ENCODE peak calls at places on chromosomes 16 and 17, in five cellular contexts. N is neuronal stem cell, Q is A549, S is colonic mucosa, D is cardiac muscle cell. P is an unnamed sample.

GRCh38 chr16:57386381-57386951 is 14.2 kb downstream of the CX3CL1 start:
- DNase-seq in N (no peak), Q (no peak), D (peak; percentile 91), S (no peak), P (no peak)

GRCh38 chr16:67537270-67537635 is 8.6 kb downstream of the RIPOR1 start:
- DNase-seq in D (peak; percentile 65), S (peak; percentile 54), N (no peak), Q (no peak), P (peak; percentile 79)

GRCh38 chr17:41982026-41982989 is 15.7 kb downstream of the CNP start:
- DNase-seq in Q (no peak), N (no peak), D (peak; percentile 31), S (no peak), P (no peak)

GRCh38 chr16:81939164-81940067 is 71.9 kb downstream of the SDR42E1 start:
- DNase-seq in Q (peak; percentile 14), D (no peak), S (no peak), N (no peak), P (peak; percentile 12)

GRCh38 chr17:21689604-21690003 is 2.7 kb upstream of the KCNJ18 start:
- DNase-seq in S (no peak), D (peak; percentile 78), N (no peak), Q (peak; percentile 68), P (peak; percentile 34)

GRCh38 chr16:2206780-2207433 is 1.7 kb downstream of the MLST8 start:
- DNase-seq in Q (no peak), N (no peak), D (peak; percentile 27), S (no peak), P (no peak)

GRCh38 chr17:28193241-28193640 is 125.8 kb upstream of the TMEM97 start:
- DNase-seq in N (no peak), Q (no peak), D (no peak), S (peak; percentile 27), P (no peak)

GRCh38 chr17:67181825-67182224 is 63.2 kb downstream of the HELZ start:
- DNase-seq in D (no peak), Q (no peak), N (no peak), S (no peak), P (no peak)

GRCh38 chr17:44636562-44636961 is 19.7 kb upstream of the MEIOC start:
- DNase-seq in S (no peak), D (peak; percentile 77), Q (peak; percentile 69), N (no peak), P (peak; percentile 60)

GRCh38 chr16:55499951-55500350 is 8.9 kb upstream of the LPCAT2 start:
- DNase-seq in D (peak; percentile 97), N (no peak), S (peak; percentile 23), Q (peak; percentile 40), P (peak; percentile 98)

GRCh38 chr17:1649844-1650409 is at the start of gene RILP:
- DNase-seq in D (peak; percentile 55), S (peak; percentile 91), N (no peak), Q (peak; percentile 74), P (peak; percentile 61)

GRCh38 chr17:49850772-49851386 is 3.0 kb upstream of the TAC4 start:
- DNase-seq in N (no peak), S (no peak), Q (no peak), D (peak; percentile 22), P (peak; percentile 39)

GRCh38 chr16:29290631-29291247 is 115.8 kb downstream of the NPIPB11 start:
- DNase-seq in Q (peak; percentile 94), S (peak; percentile 98), N (peak; percentile 47), D (peak; percentile 94), P (peak; percentile 95)

GRCh38 chr16:23795369-23795768 is 40.4 kb upstream of the PRKCB start:
- DNase-seq in D (no peak), S (no peak), Q (no peak), N (no peak), P (no peak)

GRCh38 chr16:9844361-9844760 is 337.9 kb downstream of the GRIN2A start:
- DNase-seq in N (no peak), Q (peak; percentile 6), S (no peak), D (no peak), P (peak; percentile 6)

GRCh38 chr17:53122966-53123365 is 699.8 kb upstream of the KIF2B start:
- DNase-seq in N (no peak), S (no peak), D (no peak), Q (no peak), P (no peak)

DNA sequence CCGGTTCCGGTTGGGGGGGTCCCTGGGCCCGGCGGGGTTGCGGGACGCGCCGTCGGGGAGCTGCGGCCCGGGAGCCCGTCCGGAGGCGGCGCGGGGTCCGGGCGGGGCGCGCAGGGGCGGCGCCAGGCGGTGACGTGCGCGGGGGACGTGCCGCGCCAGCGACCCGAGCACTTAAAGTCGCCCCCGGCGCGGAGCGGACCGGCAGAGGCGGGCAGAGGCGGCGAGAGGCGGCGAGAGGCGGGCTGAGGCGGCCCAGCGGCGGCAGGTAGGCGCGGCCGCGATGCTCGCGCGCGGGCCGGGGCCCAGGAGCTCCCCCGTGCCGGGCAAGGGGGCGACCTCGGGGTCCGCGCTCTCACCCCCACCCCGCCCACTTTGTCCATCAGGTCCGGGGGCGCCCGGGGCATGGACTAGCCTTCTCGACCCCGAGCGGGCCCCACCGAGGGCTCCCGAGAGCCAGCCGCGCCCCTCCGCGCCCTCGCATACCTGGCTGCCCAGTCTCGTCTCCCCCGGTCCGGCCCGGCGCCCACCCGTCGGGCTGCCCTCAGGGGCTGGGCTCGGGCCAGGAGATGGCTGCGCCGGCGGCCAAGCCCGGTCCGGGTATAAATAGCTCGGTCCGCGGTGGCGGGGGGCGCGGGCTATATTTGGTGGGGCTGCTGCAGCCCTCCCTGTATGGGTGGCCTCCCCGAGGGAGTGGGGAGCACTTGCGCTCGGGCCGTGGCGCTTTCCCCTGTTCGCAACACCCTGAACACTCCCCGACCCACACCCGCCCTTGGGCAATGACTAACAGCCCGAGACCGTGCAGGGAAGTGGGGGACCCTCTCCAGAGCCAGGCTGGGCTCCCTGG is at the start of gene SLC16A3:
- DNase-seq in N (no peak), Q (peak; percentile 66), D (peak; percentile 83), S (peak; percentile 65), P (peak; percentile 51)
- H3K4me1 ChIP-seq in N (peaks cover 13% of the 10 kb centered on the region), Q (peaks cover 33% of the 10 kb centered on the region), D (peaks cover 30% of the 10 kb centered on the region), S (peaks cover 5% of the 10 kb centered on the region), P (peaks cover 21% of the 10 kb centered on the region)

DNA sequence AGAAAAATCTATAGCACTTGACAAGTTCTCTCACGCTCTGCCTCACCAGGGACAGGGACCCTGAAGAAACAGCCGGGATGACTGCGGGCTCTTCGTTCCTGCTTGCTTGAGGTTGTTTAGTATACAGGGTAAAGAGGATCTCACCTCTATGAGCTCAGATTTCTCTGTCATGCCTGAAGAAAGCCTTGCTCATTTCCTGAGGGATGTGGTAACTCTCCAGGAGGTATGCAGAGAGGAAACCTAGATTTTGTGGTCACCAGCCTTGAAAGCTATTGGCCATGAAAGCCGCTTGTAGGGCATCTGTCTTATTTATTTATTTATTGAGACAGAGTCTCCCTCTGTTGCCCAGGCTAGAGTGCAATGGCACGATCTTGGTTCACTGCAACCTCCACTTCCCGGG is 23.2 kb downstream of the USP43 start:
- DNase-seq in Q (no peak), S (no peak), N (no peak), D (peak; percentile 32), P (no peak)
- H3K4me1 ChIP-seq in Q (no peaks in the 10 kb centered on the region), S (no peaks in the 10 kb centered on the region), N (no peaks in the 10 kb centered on the region), D (no peaks in the 10 kb centered on the region), P (no peaks in the 10 kb centered on the region)

GRCh38 chr17:4945944-4946280 is 2.4 kb downstream of the PFN1 start:
- DNase-seq in S (no peak), Q (no peak), N (no peak), D (no peak), P (no peak)
- H3K4me1 ChIP-seq in S (peaks cover 17% of the 10 kb centered on the region), Q (peaks cover 59% of the 10 kb centered on the region), N (peaks cover 15% of the 10 kb centered on the region), D (peaks cover 20% of the 10 kb centered on the region), P (peaks cover 35% of the 10 kb centered on the region)

GRCh38 chr16:49868164-49868668 is 12.3 kb upstream of the ZNF423 start:
- DNase-seq in Q (no peak), N (no peak), S (no peak), D (no peak), P (no peak)

GRCh38 chr16:49866533-49867155 is 10.7 kb upstream of the ZNF423 start:
- DNase-seq in S (no peak), Q (no peak), D (no peak), N (peak; percentile 67), P (no peak)

GRCh38 chr16:49874613-49875237 is 18.8 kb upstream of the ZNF423 start:
- DNase-seq in Q (no peak), N (no peak), S (peak; percentile 63), D (no peak), P (no peak)

GRCh38 chr16:49867234-49867633 is 11.3 kb upstream of the ZNF423 start:
- DNase-seq in N (no peak), D (no peak), Q (no peak), S (no peak), P (no peak)

GRCh38 chr16:49869731-49870130 is 13.8 kb upstream of the ZNF423 start:
- DNase-seq in Q (no peak), S (no peak), N (no peak), D (no peak), P (no peak)
- H3K4me1 ChIP-seq in Q (no peaks in the 10 kb centered on the region), S (no peaks in the 10 kb centered on the region), N (peaks cover 27% of the 10 kb centered on the region), D (peaks cover 7% of the 10 kb centered on the region), P (no peaks in the 10 kb centered on the region)

GRCh38 chr16:66365588-66365987 is 903 bp upstream of the CDH5 start:
- DNase-seq in Q (peak; percentile 42), D (peak; percentile 85), S (peak; percentile 35), N (no peak), P (peak; percentile 80)
- H3K4me1 ChIP-seq in Q (peaks cover 18% of the 10 kb centered on the region), D (no peaks in the 10 kb centered on the region), S (no peaks in the 10 kb centered on the region), N (peaks cover 23% of the 10 kb centered on the region), P (peaks cover 81% of the 10 kb centered on the region)

DNA sequence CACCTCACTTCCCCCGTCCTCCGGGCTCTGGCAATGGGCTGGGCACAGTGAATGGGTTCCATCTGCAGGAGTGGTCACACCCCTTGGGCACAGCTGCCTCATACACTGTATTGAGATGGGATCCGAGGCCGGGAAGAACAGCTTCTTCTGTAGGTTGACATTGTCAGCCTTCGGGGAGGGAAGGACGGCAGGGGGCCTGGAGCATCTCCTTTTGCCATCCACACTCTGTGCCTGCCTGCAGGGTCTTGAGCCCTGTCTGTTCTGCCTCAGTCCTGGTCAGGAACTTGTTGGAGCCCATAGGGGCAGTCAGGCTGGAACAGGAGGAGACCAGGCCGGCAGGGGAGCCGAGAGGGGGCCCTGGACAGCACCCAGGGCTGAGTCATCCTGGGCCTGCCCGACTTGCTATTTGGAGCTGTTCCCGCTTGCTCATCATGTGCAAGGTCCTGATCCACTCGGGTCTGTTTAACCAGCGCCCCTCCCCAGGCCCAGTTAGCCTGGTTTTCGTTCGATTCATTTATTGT is 286.8 kb downstream of the SEC14L1 start:
- DNase-seq in D (peak; percentile 83), Q (peak; percentile 61), S (no peak), N (no peak), P (no peak)
- H3K4me1 ChIP-seq in D (peaks cover 30% of the 10 kb centered on the region), Q (peaks cover 86% of the 10 kb centered on the region), S (peaks cover 30% of the 10 kb centered on the region), N (peaks cover 46% of the 10 kb centered on the region), P (peaks cover 42% of the 10 kb centered on the region)

GRCh38 chr16:10992112-10992511 is 47.7 kb downstream of the CLEC16A start:
- DNase-seq in Q (no peak), N (no peak), S (no peak), D (no peak), P (no peak)

GRCh38 chr16:10989494-10989893 is 45.1 kb downstream of the CLEC16A start:
- DNase-seq in N (no peak), Q (no peak), D (no peak), S (no peak), P (no peak)

GRCh38 chr16:10988164-10988803 is 43.9 kb downstream of the CLEC16A start:
- DNase-seq in D (no peak), N (no peak), Q (no peak), S (no peak), P (no peak)

GRCh38 chr16:10988879-10989278 is 44.5 kb downstream of the CLEC16A start:
- DNase-seq in N (no peak), S (no peak), D (no peak), Q (no peak), P (no peak)

GRCh38 chr16:10990378-10990777 is 46.0 kb downstream of the CLEC16A start:
- DNase-seq in Q (no peak), S (no peak), D (no peak), N (no peak), P (no peak)
- H3K4me1 ChIP-seq in Q (peaks cover 21% of the 10 kb centered on the region), S (no peaks in the 10 kb centered on the region), D (peaks cover 6% of the 10 kb centered on the region), N (no peaks in the 10 kb centered on the region), P (peaks cover 15% of the 10 kb centered on the region)

P was measured in endothelial cell of umbilical vein.